ENCODE peak calls at places on chromosomes 2 and 18, in five cellular contexts. P is activated CD4-positive, alpha-beta T cell treated with anti-CD3 and anti-CD28 coated beads for 36 hours; E is mesothelial cell of epicardium; G is D341Med; F is H54. S is an unnamed sample.

GRCh38 chr2:216485745-216486144 is 12.9 kb upstream of the RPL37A start:
- DNase-seq in E (no peak), F (no peak), G (no peak), P (no peak), S (no peak)

GRCh38 chr2:44170337-44170736 is 1.7 kb downstream of the PPM1B start:
- DNase-seq in E (no peak), P (no peak), F (no peak), G (no peak), S (peak; percentile 17)

GRCh38 chr2:168348076-168348475 is 100.7 kb upstream of the STK39 start:
- DNase-seq in E (no peak), F (peak; percentile 18), G (peak; percentile 54), P (peak; percentile 29), S (peak; percentile 35)

GRCh38 chr2:137947714-137948336 is 16.4 kb upstream of the HNMT start:
- DNase-seq in P (peak; percentile 61), F (no peak), E (peak; percentile 22), G (peak; percentile 57), S (peak; percentile 48)

GRCh38 chr2:120261387-120262006 is 8.8 kb downstream of the RALB start:
- DNase-seq in G (no peak), E (no peak), F (no peak), P (peak; percentile 77), S (no peak)

GRCh38 chr18:31438402-31438801 is 9.1 kb upstream of the DSG3 start:
- DNase-seq in P (peak; percentile 8), F (no peak), G (no peak), E (no peak), S (no peak)

GRCh38 chr2:238952261-238952924 is 104.5 kb downstream of the TWIST2 start:
- DNase-seq in G (no peak), F (no peak), P (no peak), E (no peak), S (no peak)

GRCh38 chr2:86671304-86671981 is 47.8 kb upstream of the RNF103 start:
- DNase-seq in G (no peak), F (no peak), P (no peak), E (no peak), S (no peak)

GRCh38 chr2:45190481-45190880 is 181.2 kb upstream of the SIX2 start:
- DNase-seq in E (no peak), F (peak; percentile 58), P (no peak), G (no peak), S (no peak)

GRCh38 chr2:97965146-97965545 is 30.6 kb downstream of the TMEM131 start:
- DNase-seq in E (no peak), G (no peak), F (no peak), P (no peak), S (no peak)

GRCh38 chr2:144414324-144414845 is 105.5 kb downstream of the ZEB2 start:
- DNase-seq in P (peak; percentile 42), G (no peak), F (peak; percentile 24), E (no peak), S (no peak)

GRCh38 chr2:237141556-237141955 is 55.9 kb downstream of the COPS8 start:
- DNase-seq in P (no peak), G (no peak), E (no peak), F (no peak), S (peak; percentile 26)

GRCh38 chr2:126862730-126863129 is 36.0 kb upstream of the TEX51 start:
- DNase-seq in P (no peak), F (no peak), E (no peak), G (no peak), S (no peak)

GRCh38 chr2:85727798-85728197 is 26.0 kb upstream of the ATOH8 start:
- DNase-seq in G (no peak), P (no peak), E (no peak), F (no peak), S (no peak)

GRCh38 chr2:85601771-85602475 is 575 bp downstream of the TMEM150A start:
- DNase-seq in E (no peak), P (no peak), G (no peak), F (no peak), S (no peak)

GRCh38 chr18:11177382-11177781 is 28.0 kb upstream of the PIEZO2 start:
- DNase-seq in E (no peak), G (no peak), F (no peak), P (no peak), S (no peak)

GRCh38 chr2:179264238-179265081 is at the start of gene SESTD1:
- DNase-seq in P (peak; percentile 75), F (peak; percentile 36), G (peak; percentile 85), E (peak; percentile 51), S (no peak)

GRCh38 chr2:19888831-19889230 is 13.0 kb downstream of the TTC32 start:
- DNase-seq in P (no peak), F (no peak), G (no peak), E (no peak), S (no peak)

GRCh38 chr18:78160961-78161656 is 818.5 kb upstream of the SALL3 start:
- DNase-seq in F (no peak), G (no peak), P (no peak), E (no peak), S (no peak)

GRCh38 chr2:97730245-97730644 is 16.9 kb downstream of the ZAP70 start:
- DNase-seq in P (no peak), G (no peak), E (no peak), F (peak; percentile 34), S (no peak)

GRCh38 chr2:183937220-183937619 is 661.1 kb upstream of the ZNF804A start:
- DNase-seq in E (no peak), F (no peak), P (no peak), G (no peak), S (no peak)